ENCODE peak calls at places on chromosome 13, in six cellular contexts. Z, H, P, X, S and K are unnamed samples.

GRCh38 chr13:73421310-73421912 is 362.6 kb downstream of the KLF5 start:
- DNase-seq in Z (no peak), H (peak; percentile 33), P (no peak), X (no peak), S (no peak), K (no peak)

GRCh38 chr13:73090116-73090811 is 31.5 kb downstream of the KLF5 start:
- DNase-seq in Z (peak; percentile 80), H (peak; percentile 78), P (peak; percentile 48), X (no peak), S (peak; percentile 70), K (no peak)

GRCh38 chr13:60583196-60583908 is 186.3 kb downstream of the TDRD3 start:
- DNase-seq in Z (no peak), H (peak; percentile 67), P (no peak), X (no peak), S (no peak), K (no peak)

GRCh38 chr13:99182439-99182838 is 18.2 kb upstream of the UBAC2 start:
- DNase-seq in Z (no peak), H (no peak), P (no peak), X (no peak), S (no peak), K (no peak)

GRCh38 chr13:46642254-46642653 is 89.3 kb downstream of the LRCH1 start:
- DNase-seq in Z (no peak), H (no peak), P (no peak), X (no peak), S (no peak), K (no peak)

GRCh38 chr13:53250977-53251376 is 222.4 kb downstream of the OLFM4 start:
- DNase-seq in Z (no peak), H (no peak), P (no peak), X (no peak), S (no peak), K (no peak)

GRCh38 chr13:24528816-24529398 is 16.3 kb upstream of the PARP4 start:
- DNase-seq in Z (no peak), H (no peak), P (no peak), X (no peak), S (no peak), K (no peak)

GRCh38 chr13:83221256-83221655 is 661.0 kb downstream of the SLITRK1 start:
- DNase-seq in Z (peak; percentile 8), H (peak; percentile 52), P (no peak), X (no peak), S (no peak), K (no peak)

GRCh38 chr13:54183728-54184127 is 1155.1 kb downstream of the OLFM4 start:
- DNase-seq in Z (no peak), H (no peak), P (no peak), X (no peak), S (no peak), K (no peak)

GRCh38 chr13:113815151-113816058 is 48.5 kb downstream of the GAS6 start:
- DNase-seq in Z (no peak), H (no peak), P (no peak), X (no peak), S (no peak), K (no peak)

GRCh38 chr13:26459276-26460131 is 98.0 kb upstream of the WASF3 start:
- DNase-seq in Z (no peak), H (no peak), P (no peak), X (no peak), S (no peak), K (no peak)

GRCh38 chr13:108877300-108877699 is 247.9 kb downstream of the MYO16 start:
- DNase-seq in Z (no peak), H (no peak), P (no peak), X (no peak), S (no peak), K (no peak)

GRCh38 chr13:50670272-50670671 is 173.2 kb downstream of the DLEU7 start:
- DNase-seq in Z (no peak), H (no peak), P (no peak), X (no peak), S (no peak), K (no peak)

GRCh38 chr13:114130708-114131580 is 1.5 kb downstream of the RASA3 start:
- DNase-seq in Z (peak; percentile 57), H (peak; percentile 79), P (peak; percentile 59), X (no peak), S (peak; percentile 59), K (peak; percentile 71)

GRCh38 chr13:108980237-108980636 is 350.8 kb downstream of the MYO16 start:
- DNase-seq in Z (no peak), H (no peak), P (no peak), X (no peak), S (no peak), K (no peak)

GRCh38 chr13:39516140-39516539 is 86.9 kb downstream of the LHFPL6 start:
- DNase-seq in Z (no peak), H (no peak), P (no peak), X (no peak), S (no peak), K (no peak)

GRCh38 chr13:106246817-106247216 is 288.6 kb downstream of the EFNB2 start:
- DNase-seq in Z (no peak), H (no peak), P (no peak), X (no peak), S (no peak), K (no peak)

GRCh38 chr13:24671367-24672117 is 8.7 kb upstream of the ATP12A start:
- DNase-seq in Z (peak; percentile 83), H (peak; percentile 78), P (peak; percentile 61), X (no peak), S (peak; percentile 45), K (peak; percentile 69)

GRCh38 chr13:97119899-97120745 is 102.0 kb upstream of the MBNL2 start:
- DNase-seq in Z (no peak), H (no peak), P (no peak), X (no peak), S (no peak), K (no peak)

GRCh38 chr13:36130542-36131214 is 504 bp downstream of the DCLK1 start:
- DNase-seq in Z (peak; percentile 29), H (no peak), P (no peak), X (no peak), S (peak; percentile 54), K (peak; percentile 66)

GRCh38 chr13:38866649-38867048 is 124.0 kb downstream of the STOML3 start:
- DNase-seq in Z (no peak), H (no peak), P (no peak), X (no peak), S (no peak), K (no peak)

GRCh38 chr13:27607125-27607524 is 13.2 kb downstream of the LNX2 start:
- DNase-seq in Z (peak; percentile 62), H (peak; percentile 88), P (peak; percentile 41), X (no peak), S (peak; percentile 76), K (no peak)

GRCh38 chr13:108917581-108917980 is 288.2 kb downstream of the MYO16 start:
- DNase-seq in Z (no peak), H (peak; percentile 49), P (no peak), X (no peak), S (no peak), K (no peak)

DNA sequence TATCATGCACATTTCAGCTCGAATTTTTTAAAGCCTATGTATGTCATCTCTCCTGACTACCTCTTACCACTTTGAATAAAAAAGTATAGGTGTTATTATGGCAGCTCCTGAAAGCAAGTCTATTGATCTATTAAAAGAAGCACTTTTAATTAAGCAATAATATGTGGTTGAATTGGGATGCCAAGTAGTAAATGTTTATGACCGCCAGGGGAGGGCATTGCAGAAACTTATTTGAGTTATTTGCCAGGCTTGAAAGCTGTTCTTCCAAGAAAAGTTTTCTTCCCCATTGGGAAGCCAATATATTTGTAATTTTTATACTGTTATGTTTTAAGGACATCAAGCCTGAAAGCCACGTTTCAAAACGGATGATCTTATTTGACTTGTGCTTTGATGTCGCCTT is 88.1 kb upstream of the SOX21 start:
- DNase-seq in Z (no peak), H (no peak), P (no peak), X (no peak), S (no peak), K (no peak)
- TF ChIP-seq CTCF in Z (no peak), H (no peak), P (peak; percentile 4), X (no peak), S (no peak), K (no peak)

GRCh38 chr13:90258129-90258528 is 1089.4 kb upstream of the MIR17HG start:
- DNase-seq in Z (no peak), H (no peak), P (no peak), X (no peak), S (no peak), K (no peak)

GRCh38 chr13:90254437-90254836 is 1093.0 kb upstream of the MIR17HG start:
- DNase-seq in Z (no peak), H (no peak), P (no peak), X (no peak), S (no peak), K (no peak)

GRCh38 chr13:90256746-90257145 is 1090.7 kb upstream of the MIR17HG start:
- DNase-seq in Z (no peak), H (no peak), P (no peak), X (no peak), S (no peak), K (no peak)

GRCh38 chr13:90253806-90254205 is 1093.7 kb upstream of the MIR17HG start:
- DNase-seq in Z (no peak), H (no peak), P (no peak), X (no peak), S (no peak), K (no peak)
- TF ChIP-seq CTCF in Z (no peak), H (no peak), P (no peak), X (no peak), S (no peak), K (no peak)

GRCh38 chr13:95707442-95708389 is 30.8 kb downstream of the DNAJC3 start:
- DNase-seq in Z (no peak), H (no peak), P (no peak), X (no peak), S (peak; percentile 50), K (no peak)

GRCh38 chr13:95706356-95706755 is 29.4 kb downstream of the DNAJC3 start:
- DNase-seq in Z (no peak), H (no peak), P (no peak), X (no peak), S (no peak), K (no peak)

GRCh38 chr13:95708390-95708774 is 31.4 kb downstream of the DNAJC3 start:
- DNase-seq in Z (no peak), H (no peak), P (no peak), X (no peak), S (no peak), K (no peak)

GRCh38 chr13:95707035-95707434 is 30.1 kb downstream of the DNAJC3 start:
- DNase-seq in Z (no peak), H (no peak), P (no peak), X (no peak), S (no peak), K (no peak)

GRCh38 chr13:95704510-95704909 is 27.6 kb downstream of the DNAJC3 start:
- DNase-seq in Z (no peak), H (no peak), P (no peak), X (no peak), S (no peak), K (no peak)
- TF ChIP-seq CTCF in Z (peak; percentile 4), H (peak; percentile 35), P (peak; percentile 38), X (no peak), S (no peak), K (no peak)

DNA sequence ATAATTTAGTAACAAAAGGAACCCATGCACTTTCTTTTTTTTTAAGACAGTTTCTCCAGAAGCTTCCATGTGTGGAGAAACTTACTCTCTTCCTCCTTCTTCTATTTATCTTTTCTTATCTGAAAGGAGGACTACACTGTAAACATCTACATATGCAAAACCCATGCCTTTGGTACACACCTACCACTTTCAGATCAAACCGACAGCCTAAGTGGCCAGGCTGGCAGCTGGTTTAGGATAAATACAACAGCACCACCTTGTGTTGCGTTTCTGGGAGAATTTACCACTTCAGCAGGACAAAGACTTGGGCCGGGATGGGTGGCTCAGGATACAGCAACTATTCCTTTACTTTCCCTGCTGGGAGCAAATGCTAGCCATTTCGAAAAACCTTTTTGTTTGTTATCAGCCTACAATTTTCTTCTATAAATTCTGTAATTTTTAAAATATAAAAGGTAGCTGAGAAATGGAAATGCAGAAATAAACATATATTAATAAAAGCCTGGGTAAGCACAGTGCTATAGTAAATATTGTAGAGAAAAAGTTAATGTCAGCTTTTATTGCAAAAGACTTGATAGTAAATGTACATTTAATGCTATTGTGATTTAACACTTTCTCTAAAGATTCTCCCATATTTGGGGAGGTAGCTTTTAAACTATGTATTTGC is 94.0 kb upstream of the RFC3 start:
- DNase-seq in Z (peak; percentile 89), H (peak; percentile 94), P (peak; percentile 69), X (peak; percentile 13), S (peak; percentile 90), K (peak; percentile 90)
- TF ChIP-seq CTCF in Z (peak; percentile 83), H (peak; percentile 79), P (peak; percentile 76), X (no peak), S (peak; percentile 55), K (peak; percentile 66)